ENCODE peak calls at places on chromosome 2, in seven cellular contexts. One of them, this sample, is unnamed.

GRCh38 chr2:241161646-241162281 is 11.5 kb downstream of the PPP1R7 start:
- DNase-seq in spleen: peak; percentile 85
- DNase-seq in stomach: peak; percentile 31
- DNase-seq in fibroblast of the aortic adventitia: peak; percentile 95
- DNase-seq in GM12865: no peak
- DNase-seq in HCT116: no peak
- DNase-seq in H9: no peak
- DNase-seq in this sample: no peak

GRCh38 chr2:150856596-150857281 is 369.3 kb upstream of the RND3 start:
- DNase-seq in fibroblast of the aortic adventitia: peak; percentile 33
- DNase-seq in HCT116: no peak
- DNase-seq in stomach: no peak
- DNase-seq in H9: no peak
- DNase-seq in spleen: no peak
- DNase-seq in GM12865: no peak
- DNase-seq in this sample: no peak

GRCh38 chr2:122322815-122323214 is 567.4 kb downstream of the TSN start:
- DNase-seq in fibroblast of the aortic adventitia: no peak
- DNase-seq in GM12865: no peak
- DNase-seq in spleen: no peak
- DNase-seq in stomach: no peak
- DNase-seq in H9: no peak
- DNase-seq in HCT116: no peak
- DNase-seq in this sample: no peak

GRCh38 chr2:143150287-143150686 is 21.1 kb downstream of the ARHGAP15 start:
- DNase-seq in spleen: no peak
- DNase-seq in GM12865: peak; percentile 52
- DNase-seq in fibroblast of the aortic adventitia: no peak
- DNase-seq in stomach: no peak
- DNase-seq in HCT116: no peak
- DNase-seq in H9: no peak
- DNase-seq in this sample: no peak

GRCh38 chr2:122445003-122445402 is 689.6 kb downstream of the TSN start:
- DNase-seq in HCT116: no peak
- DNase-seq in H9: no peak
- DNase-seq in spleen: no peak
- DNase-seq in fibroblast of the aortic adventitia: no peak
- DNase-seq in stomach: no peak
- DNase-seq in GM12865: no peak
- DNase-seq in this sample: no peak

GRCh38 chr2:74703373-74703772 is 49.3 kb downstream of the SEMA4F start:
- DNase-seq in spleen: no peak
- DNase-seq in fibroblast of the aortic adventitia: peak; percentile 75
- DNase-seq in HCT116: no peak
- DNase-seq in GM12865: no peak
- DNase-seq in H9: no peak
- DNase-seq in stomach: no peak
- DNase-seq in this sample: no peak

GRCh38 chr2:193276988-193277387 is 1082.3 kb upstream of the TMEFF2 start:
- DNase-seq in fibroblast of the aortic adventitia: no peak
- DNase-seq in H9: no peak
- DNase-seq in GM12865: no peak
- DNase-seq in stomach: no peak
- DNase-seq in HCT116: no peak
- DNase-seq in spleen: no peak
- DNase-seq in this sample: no peak

GRCh38 chr2:133829686-133830085 is 261.4 kb upstream of the NCKAP5 start:
- DNase-seq in H9: no peak
- DNase-seq in stomach: no peak
- DNase-seq in GM12865: no peak
- DNase-seq in fibroblast of the aortic adventitia: no peak
- DNase-seq in spleen: no peak
- DNase-seq in HCT116: no peak
- DNase-seq in this sample: no peak

GRCh38 chr2:9763356-9764152 is 79.7 kb upstream of the TAF1B start:
- DNase-seq in GM12865: no peak
- DNase-seq in H9: no peak
- DNase-seq in stomach: no peak
- DNase-seq in HCT116: no peak
- DNase-seq in fibroblast of the aortic adventitia: no peak
- DNase-seq in spleen: no peak
- DNase-seq in this sample: no peak

GRCh38 chr2:96485350-96485749 is 19.8 kb downstream of the NEURL3 start:
- DNase-seq in H9: peak; percentile 30
- DNase-seq in HCT116: no peak
- DNase-seq in fibroblast of the aortic adventitia: no peak
- DNase-seq in stomach: no peak
- DNase-seq in GM12865: no peak
- DNase-seq in spleen: no peak
- DNase-seq in this sample: peak; percentile 24

GRCh38 chr2:35973737-35974132 is 381.8 kb upstream of the CRIM1 start:
- DNase-seq in GM12865: no peak
- DNase-seq in H9: no peak
- DNase-seq in fibroblast of the aortic adventitia: no peak
- DNase-seq in stomach: no peak
- DNase-seq in HCT116: no peak
- DNase-seq in spleen: no peak
- DNase-seq in this sample: no peak

GRCh38 chr2:127570282-127571250 is 35.1 kb downstream of the MYO7B start:
- DNase-seq in H9: peak; percentile 24
- DNase-seq in GM12865: no peak
- DNase-seq in spleen: peak; percentile 67
- DNase-seq in stomach: peak; percentile 1
- DNase-seq in HCT116: no peak
- DNase-seq in fibroblast of the aortic adventitia: peak; percentile 74
- DNase-seq in this sample: no peak

GRCh38 chr2:110125292-110125691 is 9.7 kb upstream of the MALL start:
- DNase-seq in spleen: no peak
- DNase-seq in stomach: no peak
- DNase-seq in HCT116: no peak
- DNase-seq in fibroblast of the aortic adventitia: peak; percentile 69
- DNase-seq in H9: no peak
- DNase-seq in GM12865: no peak
- DNase-seq in this sample: no peak

GRCh38 chr2:110126926-110127325 is 11.3 kb upstream of the MALL start:
- DNase-seq in spleen: no peak
- DNase-seq in stomach: no peak
- DNase-seq in HCT116: no peak
- DNase-seq in fibroblast of the aortic adventitia: no peak
- DNase-seq in H9: no peak
- DNase-seq in GM12865: no peak
- DNase-seq in this sample: no peak

GRCh38 chr2:110121592-110121991 is 6.0 kb upstream of the MALL start:
- DNase-seq in H9: no peak
- DNase-seq in stomach: no peak
- DNase-seq in fibroblast of the aortic adventitia: no peak
- DNase-seq in GM12865: no peak
- DNase-seq in HCT116: no peak
- DNase-seq in spleen: no peak
- DNase-seq in this sample: no peak

GRCh38 chr2:110126086-110126773 is 10.6 kb upstream of the MALL start:
- DNase-seq in HCT116: no peak
- DNase-seq in stomach: no peak
- DNase-seq in spleen: no peak
- DNase-seq in GM12865: no peak
- DNase-seq in fibroblast of the aortic adventitia: peak; percentile 40
- DNase-seq in H9: no peak
- DNase-seq in this sample: no peak

GRCh38 chr2:110124038-110124825 is 8.6 kb upstream of the MALL start:
- DNase-seq in HCT116: no peak
- DNase-seq in fibroblast of the aortic adventitia: no peak
- DNase-seq in spleen: no peak
- DNase-seq in stomach: no peak
- DNase-seq in GM12865: no peak
- DNase-seq in H9: no peak
- DNase-seq in this sample: no peak
- TF ChIP-seq CTCF in HCT116: no peak
- TF ChIP-seq CTCF in fibroblast of the aortic adventitia: no peak
- TF ChIP-seq CTCF in spleen: no peak
- TF ChIP-seq CTCF in stomach: no peak
- TF ChIP-seq CTCF in GM12865: no peak
- TF ChIP-seq CTCF in H9: no peak
- TF ChIP-seq CTCF in this sample: no peak

DNA sequence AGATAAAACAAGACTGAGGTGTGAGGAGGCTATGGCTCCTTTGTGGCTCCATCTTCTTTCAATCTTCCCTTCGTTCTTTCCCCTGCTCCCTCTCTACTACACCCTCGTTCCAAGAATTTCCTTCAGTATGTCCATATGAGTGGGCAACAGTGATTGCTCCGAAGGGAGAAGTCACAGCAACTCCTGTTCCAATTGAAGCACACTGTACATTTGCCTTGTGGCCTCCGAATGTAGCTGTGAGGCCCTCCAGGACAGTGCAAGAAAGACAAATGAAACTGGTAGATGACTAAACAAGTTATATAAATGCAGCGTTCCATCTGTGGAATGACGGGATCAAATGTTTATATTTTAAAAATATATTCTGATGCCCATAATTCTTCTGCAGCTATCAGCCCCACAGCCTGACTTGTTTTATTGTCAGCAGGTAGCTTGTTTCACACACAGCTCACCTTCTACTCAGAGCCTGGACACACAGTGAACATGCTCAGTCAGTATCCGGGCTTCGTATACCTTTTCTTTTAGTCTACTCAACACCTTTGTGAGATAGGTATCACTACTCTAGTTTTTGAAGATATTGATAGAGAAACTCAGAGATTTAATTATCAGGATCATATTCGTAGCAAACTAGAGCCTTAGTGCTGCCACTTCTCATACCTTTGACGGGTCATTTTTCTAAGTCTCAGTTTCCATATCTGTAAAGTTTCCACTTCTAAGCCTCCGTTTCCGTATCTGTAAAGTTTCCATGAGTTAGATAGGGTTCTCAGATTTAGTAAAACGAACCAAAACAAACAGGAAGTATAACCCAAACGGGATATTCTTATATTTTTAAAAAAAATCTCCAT is 216.7 kb upstream of the STON1 start:
- DNase-seq in GM12865: peak; percentile 68
- DNase-seq in spleen: no peak
- DNase-seq in HCT116: no peak
- DNase-seq in fibroblast of the aortic adventitia: no peak
- DNase-seq in H9: no peak
- DNase-seq in stomach: no peak
- DNase-seq in this sample: peak; percentile 32
- TF ChIP-seq CTCF in GM12865: no peak
- TF ChIP-seq CTCF in spleen: no peak
- TF ChIP-seq CTCF in HCT116: no peak
- TF ChIP-seq CTCF in fibroblast of the aortic adventitia: no peak
- TF ChIP-seq CTCF in H9: no peak
- TF ChIP-seq CTCF in stomach: no peak
- TF ChIP-seq CTCF in this sample: no peak

GRCh38 chr2:174971868-174972781 is 33.1 kb downstream of the CHN1 start:
- DNase-seq in HCT116: peak; percentile 21
- DNase-seq in stomach: no peak
- DNase-seq in fibroblast of the aortic adventitia: peak; percentile 77
- DNase-seq in GM12865: no peak
- DNase-seq in spleen: no peak
- DNase-seq in H9: no peak
- DNase-seq in this sample: no peak

GRCh38 chr2:174967693-174968260 is 37.4 kb downstream of the CHN1 start:
- DNase-seq in fibroblast of the aortic adventitia: peak; percentile 54
- DNase-seq in spleen: no peak
- DNase-seq in GM12865: no peak
- DNase-seq in HCT116: no peak
- DNase-seq in H9: no peak
- DNase-seq in stomach: no peak
- DNase-seq in this sample: no peak

GRCh38 chr2:174970092-174970491 is 35.1 kb downstream of the CHN1 start:
- DNase-seq in stomach: no peak
- DNase-seq in HCT116: no peak
- DNase-seq in H9: no peak
- DNase-seq in GM12865: no peak
- DNase-seq in spleen: no peak
- DNase-seq in fibroblast of the aortic adventitia: no peak
- DNase-seq in this sample: no peak

GRCh38 chr2:174967086-174967485 is 38.1 kb downstream of the CHN1 start:
- DNase-seq in GM12865: no peak
- DNase-seq in H9: no peak
- DNase-seq in HCT116: no peak
- DNase-seq in spleen: no peak
- DNase-seq in stomach: no peak
- DNase-seq in fibroblast of the aortic adventitia: no peak
- DNase-seq in this sample: no peak

DNA sequence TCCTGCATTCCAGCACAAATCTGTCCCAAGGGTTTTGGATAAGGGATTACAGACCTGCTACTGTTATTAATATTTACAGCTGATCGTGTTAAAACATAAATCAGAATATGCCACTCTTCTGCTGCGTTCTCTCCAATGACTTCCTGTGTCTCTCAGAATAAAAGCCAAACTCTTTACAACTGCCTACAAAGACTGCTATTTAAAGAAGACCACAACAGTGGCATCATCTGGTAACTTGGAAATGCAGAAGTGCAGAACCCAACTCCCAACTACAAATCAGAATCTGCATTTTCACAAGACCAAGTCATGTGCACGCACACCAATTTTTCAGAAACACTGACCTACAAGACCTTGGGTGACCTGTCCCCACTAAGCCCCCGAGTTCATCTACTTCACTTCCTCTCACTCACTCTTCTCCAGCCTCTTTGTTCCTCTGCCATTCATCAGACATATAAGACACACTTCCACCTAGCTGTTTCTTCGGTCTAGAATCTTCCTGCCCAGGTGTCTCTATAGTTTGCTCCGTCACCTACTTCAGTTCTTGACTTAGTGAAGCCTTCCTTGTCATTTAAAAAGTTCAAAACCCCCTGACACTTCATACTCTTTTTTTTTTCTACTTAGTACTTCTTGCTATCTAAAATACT is 36.0 kb downstream of the CHN1 start:
- DNase-seq in spleen: no peak
- DNase-seq in HCT116: no peak
- DNase-seq in GM12865: no peak
- DNase-seq in stomach: no peak
- DNase-seq in H9: no peak
- DNase-seq in fibroblast of the aortic adventitia: no peak
- DNase-seq in this sample: no peak
- TF ChIP-seq CTCF in spleen: no peak
- TF ChIP-seq CTCF in HCT116: no peak
- TF ChIP-seq CTCF in GM12865: no peak
- TF ChIP-seq CTCF in stomach: no peak
- TF ChIP-seq CTCF in H9: no peak
- TF ChIP-seq CTCF in fibroblast of the aortic adventitia: no peak
- TF ChIP-seq CTCF in this sample: no peak

DNA sequence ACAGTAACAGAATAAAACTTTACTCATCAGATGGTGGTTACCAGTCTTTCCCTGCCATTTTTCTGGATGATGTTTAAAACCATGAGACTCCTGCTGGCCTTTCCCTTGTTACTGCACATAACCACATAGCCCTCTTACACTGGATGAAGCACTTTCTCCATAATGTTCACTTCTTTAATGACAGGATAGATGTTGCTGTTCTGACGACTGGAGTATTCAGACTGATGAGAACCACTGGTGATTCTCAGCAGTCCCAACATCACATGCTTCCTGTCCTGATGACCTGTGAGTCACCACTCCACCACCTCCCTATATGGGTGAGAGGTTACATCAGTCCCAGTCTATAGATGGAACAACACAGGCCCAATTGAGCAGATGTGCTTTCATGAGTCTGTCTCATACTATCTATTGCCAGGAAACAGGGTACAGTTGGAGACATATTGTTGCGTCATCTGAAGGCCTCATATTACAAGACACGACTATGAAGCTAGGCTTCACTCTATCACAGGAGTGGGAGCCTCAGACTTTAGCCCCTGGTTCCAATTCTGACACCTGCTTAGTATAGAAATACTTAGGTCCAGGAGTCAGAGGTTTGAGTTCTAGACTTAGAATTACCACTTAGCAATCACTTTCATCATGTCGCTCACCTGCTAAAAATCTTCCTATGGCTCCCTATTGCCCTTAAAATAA is 145.7 kb upstream of the KLF7 start:
- DNase-seq in fibroblast of the aortic adventitia: peak; percentile 94
- DNase-seq in stomach: peak; percentile 28
- DNase-seq in HCT116: peak; percentile 60
- DNase-seq in spleen: no peak
- DNase-seq in GM12865: peak; percentile 52
- DNase-seq in H9: no peak
- DNase-seq in this sample: peak; percentile 65
- TF ChIP-seq CTCF in fibroblast of the aortic adventitia: peak; percentile 56
- TF ChIP-seq CTCF in stomach: no peak
- TF ChIP-seq CTCF in HCT116: no peak
- TF ChIP-seq CTCF in spleen: peak; percentile 26
- TF ChIP-seq CTCF in GM12865: no peak
- TF ChIP-seq CTCF in H9: peak; percentile 26
- TF ChIP-seq CTCF in this sample: no peak

This sample was measured in activated CD8-positive, alpha-beta T cell treated with anti-CD3 and anti-CD28 coated beads for 36 hours.